ENCODE peak calls at places on chromosomes 3 and 15, in ten cellular contexts. F is CD4-positive, alpha-beta memory T cell; Q is left colon; N is glomerular endothelial cell; K is T-cell; Z is NCI-H82; L is adipocyte; I is adrenal gland; J is iris pigment epithelial cell; M is AG10803. W is an unnamed sample.

GRCh38 chr3:61439116-61439459 is 122.3 kb upstream of the PTPRG start:
- DNase-seq in F (no peak), Q (no peak), N (no peak), K (no peak), Z (no peak), L (no peak), I (no peak), J (no peak), M (no peak), W (no peak)

GRCh38 chr3:158217992-158218391 is 108.1 kb downstream of the RSRC1 start:
- DNase-seq in F (no peak), Q (no peak), N (no peak), K (no peak), Z (peak), L (no peak), I (no peak), J (no peak), M (no peak), W (no peak)

GRCh38 chr3:125585595-125586223 is 9.6 kb downstream of the OSBPL11 start:
- DNase-seq in F (peak), Q (no peak), N (peak), K (peak), Z (peak), L (peak), I (peak), J (peak), M (peak), W (peak)

GRCh38 chr3:33881181-33882064 is 83.0 kb downstream of the PDCD6IP start:
- DNase-seq in F (no peak), Q (no peak), N (no peak), K (no peak), Z (no peak), L (no peak), I (no peak), J (no peak), M (no peak), W (no peak)

GRCh38 chr3:159787794-159788205 is 200.8 kb upstream of the IL12A start:
- DNase-seq in F (no peak), Q (peak), N (no peak), K (no peak), Z (peak), L (peak), I (no peak), J (peak), M (peak), W (peak)

GRCh38 chr3:126126811-126127431 is 43.0 kb upstream of the SLC41A3 start:
- DNase-seq in F (no peak), Q (peak), N (no peak), K (no peak), Z (no peak), L (no peak), I (peak), J (no peak), M (no peak), W (no peak)

GRCh38 chr3:48369685-48370329 is 2.2 kb upstream of the FBXW12 start:
- DNase-seq in F (no peak), Q (peak), N (no peak), K (no peak), Z (no peak), L (no peak), I (no peak), J (no peak), M (no peak), W (no peak)

GRCh38 chr3:105473521-105474223 is 107.0 kb downstream of the ALCAM start:
- DNase-seq in F (no peak), Q (no peak), N (no peak), K (no peak), Z (peak), L (peak), I (no peak), J (peak), M (peak), W (peak)

GRCh38 chr15:44861439-44861910 is 95.0 kb upstream of the TERB2 start:
- DNase-seq in F (no peak), Q (no peak), N (no peak), K (no peak), Z (no peak), L (no peak), I (peak), J (no peak), M (no peak), W (no peak)

GRCh38 chr3:124814620-124815421 is 72.3 kb downstream of the ITGB5 start:
- DNase-seq in F (no peak), Q (peak), N (no peak), K (no peak), Z (no peak), L (no peak), I (no peak), J (peak), M (no peak), W (peak)

GRCh38 chr3:68033850-68034249 is 379.4 kb upstream of the SUCLG2 start:
- DNase-seq in F (no peak), Q (no peak), N (no peak), K (no peak), Z (no peak), L (no peak), I (no peak), J (no peak), M (no peak), W (no peak)

GRCh38 chr3:107963581-107963980 is 127.2 kb downstream of the CD47 start:
- DNase-seq in F (no peak), Q (no peak), N (no peak), K (no peak), Z (no peak), L (no peak), I (no peak), J (peak), M (no peak), W (no peak)

GRCh38 chr3:10238330-10238995 is 9.8 kb upstream of the TATDN2 start:
- DNase-seq in F (peak), Q (no peak), N (no peak), K (peak), Z (no peak), L (no peak), I (no peak), J (no peak), M (no peak), W (no peak)

GRCh38 chr3:117141821-117142220 is 432.2 kb downstream of the TUSC7 start:
- DNase-seq in F (no peak), Q (no peak), N (no peak), K (no peak), Z (no peak), L (no peak), I (no peak), J (no peak), M (no peak), W (no peak)

GRCh38 chr15:67840747-67841634 is 1.1 kb upstream of the RNU6-1 start:
- DNase-seq in F (no peak), Q (no peak), N (no peak), K (no peak), Z (peak), L (peak), I (peak), J (peak), M (peak), W (peak)

GRCh38 chr3:135792174-135792573 is 173.4 kb upstream of the PPP2R3A start:
- DNase-seq in F (no peak), Q (no peak), N (no peak), K (no peak), Z (peak), L (no peak), I (no peak), J (no peak), M (no peak), W (no peak)

GRCh38 chr3:159850481-159850880 is 138.2 kb upstream of the IL12A start:
- DNase-seq in F (no peak), Q (no peak), N (no peak), K (no peak), Z (no peak), L (no peak), I (no peak), J (no peak), M (no peak), W (no peak)

GRCh38 chr3:75001330-75001729 is 386.9 kb upstream of the CNTN3 start:
- DNase-seq in F (no peak), Q (no peak), N (no peak), K (no peak), Z (peak), L (peak), I (no peak), J (peak), M (peak), W (no peak)

GRCh38 chr3:43004282-43004681 is 25.2 kb downstream of the GASK1A start:
- DNase-seq in F (no peak), Q (no peak), N (no peak), K (no peak), Z (no peak), L (peak), I (no peak), J (peak), M (peak), W (no peak)

GRCh38 chr3:29186982-29187718 is 93.7 kb upstream of the RBMS3 start:
- DNase-seq in F (no peak), Q (no peak), N (no peak), K (no peak), Z (peak), L (no peak), I (no peak), J (peak), M (peak), W (no peak)

GRCh38 chr15:70348581-70349344 is 251.0 kb upstream of the TLE3 start:
- DNase-seq in F (no peak), Q (no peak), N (no peak), K (no peak), Z (peak), L (no peak), I (peak), J (no peak), M (peak), W (no peak)

GRCh38 chr3:184600685-184601377 is 39.2 kb downstream of the EPHB3 start:
- DNase-seq in F (no peak), Q (no peak), N (no peak), K (no peak), Z (peak), L (no peak), I (no peak), J (no peak), M (no peak), W (no peak)

GRCh38 chr3:45760878-45761711 is 35.2 kb downstream of the SLC6A20 start:
- DNase-seq in F (peak), Q (no peak), N (peak), K (peak), Z (peak), L (peak), I (peak), J (peak), M (peak), W (peak)

GRCh38 chr3:182491571-182491970 is 301.7 kb upstream of the ATP11B start:
- DNase-seq in F (no peak), Q (no peak), N (no peak), K (no peak), Z (peak), L (no peak), I (no peak), J (no peak), M (no peak), W (no peak)

GRCh38 chr3:38648659-38649499 is 608 bp downstream of the SCN5A start:
- DNase-seq in F (no peak), Q (no peak), N (no peak), K (no peak), Z (no peak), L (no peak), I (no peak), J (no peak), M (no peak), W (no peak)

GRCh38 chr3:157027861-157028745 is 131.8 kb downstream of the CCNL1 start:
- DNase-seq in F (no peak), Q (no peak), N (peak), K (no peak), Z (no peak), L (no peak), I (no peak), J (no peak), M (no peak), W (no peak)

GRCh38 chr3:51391075-51391565 is at the start of gene RBM15B:
- DNase-seq in F (peak), Q (peak), N (peak), K (peak), Z (peak), L (peak), I (peak), J (peak), M (peak), W (peak)

GRCh38 chr15:40038654-40039543 is at the start of gene SRP14:
- DNase-seq in F (peak), Q (peak), N (no peak), K (peak), Z (peak), L (peak), I (peak), J (peak), M (peak), W (peak)

GRCh38 chr15:55696221-55696620 is 46.7 kb downstream of the PRTG start:
- DNase-seq in F (no peak), Q (no peak), N (no peak), K (no peak), Z (no peak), L (peak), I (no peak), J (peak), M (no peak), W (no peak)

GRCh38 chr15:36392666-36393266 is 186.7 kb upstream of the CDIN1 start:
- DNase-seq in F (no peak), Q (no peak), N (no peak), K (no peak), Z (no peak), L (no peak), I (no peak), J (no peak), M (no peak), W (no peak)

GRCh38 chr3:44055951-44056350 is 185.7 kb upstream of the TOPAZ1 start:
- DNase-seq in F (no peak), Q (no peak), N (no peak), K (no peak), Z (no peak), L (peak), I (no peak), J (no peak), M (peak), W (peak)

GRCh38 chr3:71548995-71549394 is 34.5 kb downstream of the FOXP1 start:
- DNase-seq in F (no peak), Q (no peak), N (no peak), K (no peak), Z (no peak), L (no peak), I (no peak), J (no peak), M (no peak), W (no peak)

GRCh38 chr15:80183886-80184285 is 31.1 kb downstream of the FAH start:
- DNase-seq in F (no peak), Q (no peak), N (no peak), K (no peak), Z (peak), L (no peak), I (no peak), J (peak), M (no peak), W (no peak)

GRCh38 chr15:40291088-40291574 is 8.3 kb upstream of the ANKRD63 start:
- DNase-seq in F (no peak), Q (peak), N (no peak), K (no peak), Z (peak), L (peak), I (peak), J (peak), M (peak), W (peak)

GRCh38 chr15:63387741-63388468 is 6.3 kb upstream of the CA12 start:
- DNase-seq in F (no peak), Q (no peak), N (no peak), K (no peak), Z (no peak), L (no peak), I (no peak), J (no peak), M (no peak), W (no peak)

GRCh38 chr3:143157957-143158548 is 38.5 kb downstream of the CHST2 start:
- DNase-seq in F (no peak), Q (no peak), N (no peak), K (no peak), Z (no peak), L (no peak), I (no peak), J (no peak), M (no peak), W (no peak)